ENCODE peak calls at places on chromosomes 3 and 15, in ten cellular contexts. X, P, J, O, T, D, H, F, U and Q are unnamed samples.

GRCh38 chr3:104323226-104323625 is 1043.5 kb upstream of the ALCAM start:
- DNase-seq in X (no peak), P (no peak), J (no peak), O (no peak), T (no peak), D (no peak), H (no peak), F (no peak), U (no peak), Q (no peak)

GRCh38 chr3:164375538-164375937 is 702.8 kb downstream of the SI start:
- DNase-seq in X (no peak), P (no peak), J (no peak), O (no peak), T (no peak), D (no peak), H (no peak), F (no peak), U (no peak), Q (no peak)

GRCh38 chr3:172515130-172515918 is 7.9 kb downstream of the TNFSF10 start:
- DNase-seq in X (no peak), P (no peak), J (no peak), O (no peak), T (no peak), D (no peak), H (no peak), F (no peak), U (no peak), Q (no peak)

GRCh38 chr3:101042996-101043686 is 49.9 kb upstream of the ABI3BP start:
- DNase-seq in X (no peak), P (no peak), J (no peak), O (no peak), T (no peak), D (no peak), H (no peak), F (no peak), U (no peak), Q (no peak)

GRCh38 chr3:191412764-191413163 is 48.2 kb upstream of the PYDC2 start:
- DNase-seq in X (no peak), P (no peak), J (no peak), O (no peak), T (no peak), D (no peak), H (no peak), F (no peak), U (no peak), Q (peak)

GRCh38 chr3:126678691-126679317 is 23.9 kb upstream of the TXNRD3 start:
- DNase-seq in X (no peak), P (no peak), J (peak), O (no peak), T (no peak), D (no peak), H (no peak), F (peak), U (no peak), Q (no peak)

GRCh38 chr15:56205061-56205876 is 38.4 kb downstream of the RFX7 start:
- DNase-seq in X (no peak), P (no peak), J (no peak), O (no peak), T (no peak), D (no peak), H (no peak), F (no peak), U (no peak), Q (no peak)

GRCh38 chr3:27594096-27594690 is 110.0 kb upstream of the SLC4A7 start:
- DNase-seq in X (no peak), P (no peak), J (no peak), O (no peak), T (no peak), D (no peak), H (no peak), F (no peak), U (no peak), Q (no peak)

GRCh38 chr3:102114264-102114979 is 265.1 kb downstream of the NFKBIZ start:
- DNase-seq in X (no peak), P (peak), J (no peak), O (no peak), T (no peak), D (no peak), H (no peak), F (no peak), U (no peak), Q (no peak)

GRCh38 chr3:52430416-52430810 is 14.5 kb downstream of the SEMA3G start:
- DNase-seq in X (no peak), P (no peak), J (no peak), O (no peak), T (no peak), D (no peak), H (no peak), F (no peak), U (no peak), Q (no peak)

GRCh38 chr15:28017423-28017924 is 81.6 kb downstream of the OCA2 start:
- DNase-seq in X (no peak), P (no peak), J (no peak), O (no peak), T (no peak), D (peak), H (peak), F (no peak), U (no peak), Q (no peak)

GRCh38 chr3:18703798-18704197 is 278.7 kb upstream of the SATB1 start:
- DNase-seq in X (no peak), P (no peak), J (no peak), O (no peak), T (no peak), D (no peak), H (no peak), F (no peak), U (no peak), Q (no peak)

GRCh38 chr15:96560246-96560895 is 229.9 kb downstream of the NR2F2 start:
- DNase-seq in X (no peak), P (no peak), J (no peak), O (no peak), T (no peak), D (no peak), H (no peak), F (no peak), U (no peak), Q (no peak)

GRCh38 chr3:94345101-94345500 is 282.2 kb downstream of the NSUN3 start:
- DNase-seq in X (no peak), P (no peak), J (no peak), O (no peak), T (no peak), D (no peak), H (no peak), F (no peak), U (no peak), Q (no peak)

GRCh38 chr15:101308604-101309435 is 13.8 kb upstream of the SNRPA1 start:
- DNase-seq in X (no peak), P (no peak), J (no peak), O (no peak), T (no peak), D (no peak), H (no peak), F (no peak), U (peak), Q (no peak)

GRCh38 chr3:77795013-77795412 is 755.1 kb downstream of the ROBO2 start:
- DNase-seq in X (no peak), P (no peak), J (no peak), O (no peak), T (no peak), D (no peak), H (peak), F (peak), U (no peak), Q (no peak)

GRCh38 chr15:80484312-80484981 is 80.3 kb downstream of the ARNT2 start:
- DNase-seq in X (no peak), P (no peak), J (no peak), O (no peak), T (no peak), D (no peak), H (no peak), F (no peak), U (no peak), Q (no peak)

GRCh38 chr3:182683335-182684257 is 109.7 kb upstream of the ATP11B start:
- DNase-seq in X (no peak), P (peak), J (peak), O (peak), T (peak), D (peak), H (peak), F (peak), U (peak), Q (peak)

GRCh38 chr15:32923176-32923575 is 205.4 kb downstream of the GREM1 start:
- DNase-seq in X (no peak), P (no peak), J (no peak), O (no peak), T (no peak), D (no peak), H (no peak), F (no peak), U (no peak), Q (no peak)

GRCh38 chr3:14884665-14885064 is 62.7 kb upstream of the NR2C2 start:
- DNase-seq in X (no peak), P (no peak), J (no peak), O (no peak), T (no peak), D (no peak), H (no peak), F (no peak), U (no peak), Q (no peak)

GRCh38 chr15:52348056-52348745 is 52.6 kb upstream of the MYO5C start:
- DNase-seq in X (no peak), P (no peak), J (no peak), O (no peak), T (no peak), D (no peak), H (no peak), F (no peak), U (no peak), Q (no peak)

GRCh38 chr3:164267031-164267430 is 811.3 kb downstream of the SI start:
- DNase-seq in X (no peak), P (no peak), J (no peak), O (no peak), T (no peak), D (no peak), H (no peak), F (no peak), U (no peak), Q (no peak)

GRCh38 chr3:103644450-103644849 is 1209.6 kb downstream of the ZPLD1 start:
- DNase-seq in X (no peak), P (no peak), J (no peak), O (no peak), T (no peak), D (no peak), H (no peak), F (no peak), U (no peak), Q (no peak)

GRCh38 chr15:38129531-38130199 is 123.0 kb upstream of the SPRED1 start:
- DNase-seq in X (peak), P (no peak), J (peak), O (peak), T (peak), D (no peak), H (no peak), F (no peak), U (peak), Q (peak)

GRCh38 chr3:184460276-184460675 is 80.4 kb downstream of the CHRD start:
- DNase-seq in X (no peak), P (no peak), J (no peak), O (no peak), T (no peak), D (no peak), H (no peak), F (no peak), U (peak), Q (no peak)

GRCh38 chr15:99472416-99473145 is 93.2 kb upstream of the MEF2A start:
- DNase-seq in X (no peak), P (no peak), J (peak), O (no peak), T (no peak), D (peak), H (no peak), F (no peak), U (no peak), Q (no peak)

GRCh38 chr15:43930079-43930478 is 103.3 kb downstream of the WDR76 start:
- DNase-seq in X (no peak), P (no peak), J (no peak), O (no peak), T (no peak), D (no peak), H (peak), F (no peak), U (no peak), Q (no peak)

DNA sequence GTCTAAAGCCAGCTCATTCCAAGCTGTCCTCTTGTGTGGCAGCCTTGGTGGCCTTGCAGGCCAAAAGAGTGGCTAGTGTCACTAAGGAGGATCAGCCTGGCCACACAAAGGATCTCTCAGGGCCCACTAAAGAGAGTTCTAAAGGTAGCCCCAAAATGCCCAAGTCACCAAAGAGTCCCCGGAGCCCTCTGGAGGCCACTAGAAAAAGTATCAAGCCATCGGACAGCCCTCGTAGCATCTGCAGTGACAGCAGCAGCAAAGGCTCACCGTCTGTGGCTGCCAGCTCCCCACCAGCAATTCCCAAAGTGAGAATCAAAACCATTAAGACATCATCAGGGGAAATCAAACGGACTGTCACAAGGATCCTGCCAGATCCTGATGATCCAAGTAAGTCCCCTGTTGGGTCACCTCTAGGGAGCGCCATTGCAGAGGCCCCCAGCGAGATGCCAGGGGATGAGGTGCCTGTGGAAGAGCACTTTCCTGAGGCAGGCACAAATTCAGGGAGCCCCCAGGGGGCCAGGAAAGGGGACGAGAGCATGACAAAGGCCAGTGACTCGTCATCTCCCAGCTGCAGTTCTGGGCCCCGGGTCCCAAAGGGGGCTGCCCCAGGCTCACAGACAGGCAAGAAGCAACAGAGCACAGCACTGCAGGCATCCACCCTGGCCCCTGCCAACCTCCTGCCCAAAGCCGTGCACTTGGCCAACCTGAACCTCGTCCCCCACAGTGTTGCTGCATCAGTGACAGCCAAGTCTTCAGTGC is 33.5 kb upstream of the ALPK3 start:
- DNase-seq in X (no peak), P (no peak), J (no peak), O (no peak), T (no peak), D (no peak), H (peak), F (no peak), U (no peak), Q (no peak)
- TF ChIP-seq CTCF in X (no peak), P (no peak), J (no peak), O (no peak), T (no peak), D (no peak), H (no peak), F (no peak), U (no peak), Q (no peak)

GRCh38 chr3:17687585-17687984 is 54.8 kb downstream of the TBC1D5 start:
- DNase-seq in X (no peak), P (no peak), J (no peak), O (no peak), T (no peak), D (no peak), H (no peak), F (no peak), U (no peak), Q (no peak)

GRCh38 chr3:17686613-17687012 is 55.8 kb downstream of the TBC1D5 start:
- DNase-seq in X (no peak), P (no peak), J (no peak), O (no peak), T (no peak), D (peak), H (no peak), F (no peak), U (no peak), Q (no peak)
- TF ChIP-seq CTCF in X (no peak), P (no peak), J (peak), O (peak), T (peak), D (peak), H (no peak), F (no peak), U (peak), Q (peak)

GRCh38 chr15:66077320-66077663 is 176.3 kb downstream of the MEGF11 start:
- DNase-seq in X (no peak), P (no peak), J (no peak), O (no peak), T (no peak), D (no peak), H (no peak), F (no peak), U (no peak), Q (no peak)

GRCh38 chr15:66078929-66079275 is 174.6 kb downstream of the MEGF11 start:
- DNase-seq in X (no peak), P (no peak), J (no peak), O (no peak), T (no peak), D (no peak), H (no peak), F (no peak), U (peak), Q (no peak)

GRCh38 chr15:66084704-66085103 is 168.8 kb downstream of the MEGF11 start:
- DNase-seq in X (no peak), P (no peak), J (no peak), O (no peak), T (no peak), D (no peak), H (no peak), F (no peak), U (peak), Q (no peak)

GRCh38 chr15:66078196-66078928 is 175.2 kb downstream of the MEGF11 start:
- DNase-seq in X (no peak), P (no peak), J (no peak), O (no peak), T (no peak), D (no peak), H (peak), F (no peak), U (peak), Q (no peak)

GRCh38 chr15:66080791-66081475 is 172.6 kb downstream of the MEGF11 start:
- DNase-seq in X (no peak), P (no peak), J (no peak), O (no peak), T (no peak), D (peak), H (peak), F (peak), U (peak), Q (peak)
- TF ChIP-seq CTCF in X (no peak), P (no peak), J (no peak), O (no peak), T (peak), D (peak), H (peak), F (peak), U (no peak), Q (peak)

DNA sequence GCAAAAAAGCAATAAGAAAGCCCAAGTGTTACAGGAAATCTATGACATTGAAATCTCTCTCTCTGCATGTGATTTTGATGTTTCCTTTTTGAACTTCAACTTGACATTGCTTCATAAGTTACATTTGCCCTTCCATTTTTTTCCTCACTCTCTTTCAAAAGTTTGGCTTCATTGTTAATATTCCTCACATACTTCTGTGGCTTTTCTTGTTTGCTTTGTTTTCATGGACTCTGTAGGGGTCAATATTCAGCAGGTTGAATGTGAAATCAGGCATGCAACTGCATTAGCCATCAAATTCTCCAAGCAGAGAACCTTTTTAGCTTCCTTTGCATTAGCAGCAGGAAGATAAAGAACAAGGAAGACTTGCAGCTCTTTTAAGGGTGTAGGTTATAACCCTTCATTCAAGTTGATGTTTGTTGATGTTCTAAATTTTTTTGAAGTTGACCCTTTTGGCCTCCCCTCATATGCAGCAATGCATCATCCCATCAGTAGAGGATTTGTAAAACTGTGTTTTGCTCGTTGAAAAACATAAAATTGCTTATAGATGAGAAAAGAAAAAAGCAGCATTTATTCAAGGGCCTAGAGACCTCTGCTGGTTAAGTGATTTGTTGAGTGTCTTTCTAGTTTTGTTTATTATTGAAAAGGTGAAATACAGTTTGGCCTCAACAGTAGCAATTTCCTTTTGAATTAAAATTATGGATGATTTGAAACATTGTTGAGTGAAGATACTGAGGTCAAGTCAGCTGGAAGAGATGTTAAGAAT is 211.4 kb downstream of the IL5RA start:
- DNase-seq in X (no peak), P (no peak), J (no peak), O (no peak), T (no peak), D (no peak), H (no peak), F (no peak), U (no peak), Q (no peak)
- TF ChIP-seq CTCF in X (no peak), P (no peak), J (no peak), O (no peak), T (no peak), D (no peak), H (no peak), F (no peak), U (no peak), Q (peak)

DNA sequence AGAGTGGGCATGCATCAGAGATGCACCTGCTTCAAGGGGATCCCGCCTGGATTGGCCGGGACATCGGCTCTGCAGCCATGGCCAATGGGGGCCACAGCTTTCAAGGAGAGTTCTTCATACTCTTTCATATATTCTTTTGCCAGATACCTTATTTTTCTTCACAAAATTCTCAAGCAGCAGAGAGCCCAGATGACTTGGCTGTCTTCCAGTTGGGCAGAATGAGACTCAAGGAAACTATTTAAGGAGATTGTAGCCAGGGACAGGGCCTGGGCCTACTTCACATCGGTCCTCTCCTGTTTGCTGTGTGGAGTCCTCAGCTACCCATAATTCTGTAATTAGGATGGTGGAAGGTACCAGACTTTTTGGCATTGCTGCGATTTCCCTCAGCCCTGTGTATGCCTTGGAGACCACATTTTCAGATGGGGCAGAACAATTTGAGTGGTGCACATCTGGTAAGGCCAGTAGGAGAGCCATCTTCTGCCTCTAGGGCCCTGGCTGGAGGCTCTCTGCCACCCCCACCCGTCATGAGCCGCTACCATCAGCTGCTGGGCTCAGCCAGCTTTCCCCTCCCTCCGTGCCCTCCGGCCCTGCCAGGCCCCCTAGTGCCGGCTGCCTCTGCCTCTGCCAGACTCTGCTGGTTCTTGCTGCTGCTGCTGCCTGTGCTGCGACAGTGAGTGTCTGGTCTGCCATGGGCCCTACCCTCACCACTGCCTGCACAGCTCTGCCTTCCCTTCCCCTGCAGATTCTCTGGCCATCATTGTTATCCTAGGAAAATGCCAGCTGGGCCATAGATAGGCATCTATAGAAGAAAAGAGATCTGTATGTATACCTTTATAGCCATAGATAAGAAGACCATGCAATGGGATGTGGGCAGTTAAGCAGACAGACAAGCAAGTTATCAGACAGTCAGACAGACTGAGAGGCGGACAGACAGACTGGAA is 6.7 kb downstream of the PLIN1 start:
- DNase-seq in X (no peak), P (no peak), J (peak), O (no peak), T (no peak), D (no peak), H (no peak), F (no peak), U (no peak), Q (no peak)
- TF ChIP-seq CTCF in X (no peak), P (no peak), J (no peak), O (no peak), T (no peak), D (no peak), H (no peak), F (no peak), U (no peak), Q (no peak)